ENCODE peak calls at places on chromosome 22, in seven cellular contexts. W is dorsolateral prefrontal cortex; Y is cardiac muscle cell; M is right lobe of liver; G is astrocyte of the cerebellum; E is PC-3; K is CD8-positive, alpha-beta T cell. A is an unnamed sample.

GRCh38 chr22:46610345-46610744 is 9.8 kb upstream of the GRAMD4 start:
- DNase-seq in G (no peak), M (no peak), W (no peak), Y (no peak), K (no peak), E (no peak), A (no peak)

GRCh38 chr22:37749223-37749622 is 52.4 kb downstream of the TRIOBP start:
- DNase-seq in E (no peak), W (no peak), M (no peak), Y (no peak), G (no peak), K (no peak), A (no peak)

GRCh38 chr22:32576553-32577255 is 102.1 kb downstream of the FBXO7 start:
- DNase-seq in G (no peak), E (no peak), M (no peak), K (no peak), W (no peak), Y (no peak), A (no peak)

GRCh38 chr22:45454260-45454659 is 40.8 kb downstream of the RIBC2 start:
- DNase-seq in K (no peak), W (no peak), G (no peak), M (no peak), E (no peak), Y (peak; percentile 14), A (no peak)

GRCh38 chr22:44449683-44450425 is 48.2 kb downstream of the RTL6 start:
- DNase-seq in Y (no peak), M (no peak), E (no peak), W (no peak), K (no peak), G (no peak), A (peak; percentile 72)

GRCh38 chr22:30481711-30482110 is 9.9 kb upstream of the SEC14L3 start:
- DNase-seq in G (no peak), Y (peak; percentile 11), W (no peak), K (no peak), E (no peak), M (no peak), A (no peak)

GRCh38 chr22:33674357-33674756 is 245.9 kb downstream of the LARGE1 start:
- DNase-seq in K (no peak), M (no peak), E (no peak), W (no peak), G (no peak), Y (no peak), A (peak; percentile 28)

GRCh38 chr22:38258895-38259294 is 13.9 kb downstream of the TMEM184B start:
- DNase-seq in W (no peak), M (peak; percentile 71), E (no peak), Y (peak; percentile 90), K (no peak), G (no peak), A (no peak)

GRCh38 chr22:37619991-37620390 is 11.4 kb downstream of the GGA1 start:
- DNase-seq in G (no peak), E (no peak), W (no peak), Y (no peak), M (no peak), K (no peak), A (no peak)

GRCh38 chr22:45129703-45130524 is 33.8 kb upstream of the NUP50 start:
- DNase-seq in M (no peak), W (no peak), Y (no peak), K (no peak), G (no peak), E (no peak), A (no peak)

GRCh38 chr22:32307617-32308016 is 50.0 kb upstream of the RFPL3 start:
- DNase-seq in M (no peak), Y (no peak), K (no peak), W (no peak), G (no peak), E (no peak), A (no peak)

GRCh38 chr22:38348751-38349496 is 31.7 kb upstream of the CSNK1E start:
- DNase-seq in W (no peak), G (no peak), M (no peak), K (no peak), Y (no peak), E (no peak), A (peak; percentile 77)

GRCh38 chr22:20425821-20426615 is 11.6 kb downstream of the SCARF2 start:
- DNase-seq in Y (no peak), G (no peak), E (no peak), M (no peak), W (no peak), K (no peak), A (no peak)

GRCh38 chr22:37383342-37383741 is 43.9 kb downstream of the ELFN2 start:
- DNase-seq in W (peak; percentile 53), K (no peak), M (no peak), Y (no peak), E (no peak), G (no peak), A (no peak)

GRCh38 chr22:20916916-20917810 is at the start of gene CRKL:
- DNase-seq in G (peak; percentile 94), K (peak; percentile 89), Y (peak; percentile 99), M (peak; percentile 98), W (peak; percentile 96), E (peak; percentile 95), A (peak; percentile 99)

GRCh38 chr22:20788627-20789344 is 14.9 kb downstream of the SERPIND1 start:
- DNase-seq in W (no peak), M (no peak), Y (no peak), G (no peak), E (no peak), K (no peak), A (no peak)

GRCh38 chr22:36640106-36640672 is 63.4 kb downstream of the CACNG2 start:
- DNase-seq in M (no peak), E (peak; percentile 58), K (no peak), W (no peak), Y (no peak), G (no peak), A (no peak)

GRCh38 chr22:34111210-34111824 is 191.0 kb upstream of the LARGE1 start:
- DNase-seq in Y (peak; percentile 10), G (no peak), E (peak; percentile 3), M (peak; percentile 22), W (peak; percentile 3), K (no peak), A (peak; percentile 88)

GRCh38 chr22:40703174-40703573 is 23.9 kb downstream of the MCHR1 start:
- DNase-seq in W (no peak), M (no peak), K (no peak), E (no peak), G (no peak), Y (no peak), A (no peak)

GRCh38 chr22:47164514-47165337 is 402.3 kb downstream of the TBC1D22A start:
- DNase-seq in E (no peak), K (no peak), W (no peak), Y (no peak), M (peak; percentile 15), G (no peak), A (no peak)

GRCh38 chr22:30733081-30733680 is 38.5 kb downstream of the OSBP2 start:
- DNase-seq in K (no peak), M (no peak), W (no peak), E (peak; percentile 56), G (peak; percentile 88), Y (peak; percentile 75), A (no peak)

GRCh38 chr22:36510384-36510783 is 3.5 kb upstream of the FOXRED2 start:
- DNase-seq in W (no peak), G (no peak), M (no peak), Y (no peak), E (no peak), K (no peak), A (no peak)

GRCh38 chr22:36505998-36506635 is 723 bp downstream of the FOXRED2 start:
- DNase-seq in E (no peak), M (no peak), G (no peak), K (no peak), Y (no peak), W (no peak), A (no peak)

GRCh38 chr22:38066381-38067027 is 9.3 kb downstream of the PICK1 start:
- DNase-seq in G (no peak), Y (no peak), M (no peak), E (no peak), W (no peak), K (no peak), A (no peak)

GRCh38 chr22:49967333-49968241 is 7.0 kb downstream of the PIM3 start:
- DNase-seq in M (peak; percentile 94), E (no peak), K (no peak), W (peak; percentile 67), Y (peak; percentile 60), G (no peak), A (peak; percentile 90)
- H3K4me3 ChIP-seq in M (peak overlapping the region; percentile 27), E (no peak overlapping the region), K (no peak overlapping the region), W (peak overlapping the region; percentile 34), Y (no peak overlapping the region), G (no peak overlapping the region), A (no peak overlapping the region)

DNA sequence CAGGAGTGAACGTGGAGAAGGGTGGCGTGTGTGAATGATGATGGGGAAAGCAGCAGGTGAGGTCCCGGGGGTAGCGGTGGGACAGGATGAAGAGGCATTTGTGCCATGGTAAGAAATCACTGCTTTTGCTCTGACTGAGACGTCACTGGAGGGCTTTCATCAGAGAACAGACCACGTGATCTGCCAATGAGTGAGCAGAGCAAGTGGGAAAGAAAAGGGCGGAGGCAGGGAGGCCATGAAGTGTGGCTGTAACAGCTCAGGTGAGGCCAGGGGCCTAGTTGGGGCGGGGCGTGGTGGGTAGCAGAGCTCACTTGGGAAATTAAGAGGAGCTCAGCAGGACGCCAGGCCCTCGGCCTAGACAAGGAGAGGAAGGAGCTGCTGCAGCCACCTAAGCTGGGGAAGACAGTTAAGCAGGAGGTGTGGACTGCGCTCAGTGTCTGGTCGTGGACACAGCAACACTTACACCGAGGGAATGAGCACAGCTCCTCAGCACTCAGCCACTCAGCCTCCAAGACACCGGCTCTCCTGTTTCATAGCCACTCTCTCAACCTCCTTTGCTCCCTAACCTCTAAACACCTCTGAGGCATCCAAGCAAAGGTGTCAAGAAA is 14.1 kb upstream of the TMEM121B start:
- DNase-seq in E (no peak), W (no peak), G (no peak), K (no peak), Y (no peak), M (no peak), A (no peak)
- TF ChIP-seq CTCF in E (no peak), W (no peak), G (no peak), K (no peak), Y (no peak), M (no peak), A (no peak)

DNA sequence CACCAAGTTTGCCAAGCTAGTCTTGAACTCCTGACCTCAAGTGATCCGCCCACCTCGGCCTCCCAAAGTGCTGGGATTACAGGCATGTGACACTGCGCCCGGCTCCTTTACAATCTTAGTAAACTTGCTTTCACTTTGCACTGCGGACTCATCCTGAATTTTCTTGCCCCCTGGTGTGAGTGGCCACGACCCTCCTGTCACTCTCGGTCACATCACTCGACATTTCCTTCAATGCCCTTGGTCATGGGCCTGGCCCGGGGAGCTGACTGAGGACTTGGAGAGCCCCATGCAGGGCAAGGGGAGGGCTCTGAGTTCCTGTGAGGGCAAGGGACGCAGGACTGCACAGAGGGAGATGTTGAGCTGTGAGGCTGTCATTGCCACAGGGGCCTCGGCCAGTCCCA is 21.4 kb downstream of the A4GALT start:
- DNase-seq in M (no peak), W (no peak), E (no peak), K (no peak), Y (no peak), G (no peak), A (no peak)
- H3K4me3 ChIP-seq in M (no peak overlapping the region), W (no peak overlapping the region), E (no peak overlapping the region), K (no peak overlapping the region), Y (no peak overlapping the region), G (no peak overlapping the region), A (no peak overlapping the region)

GRCh38 chr22:28208797-28209196 is 289.7 kb upstream of the PITPNB start:
- DNase-seq in W (no peak), G (no peak), K (no peak), Y (no peak), M (no peak), E (no peak), A (no peak)
- TF ChIP-seq CTCF in W (no peak), G (no peak), K (no peak), Y (no peak), M (no peak), E (no peak), A (no peak)

A was measured in lower leg skin.